ENCODE peak calls at places on chromosomes 16 and 17, in ten cellular contexts. U is endothelial cell, E is body of pancreas, F is B cell, I is HFFc6, R is mesothelial cell of epicardium, K is RWPE1, W is mammary epithelial cell, L is type B pancreatic cell, A is coronary artery. G is an unnamed sample.

GRCh38 chr17:5800131-5800530 is 215.8 kb upstream of the NLRP1 start:
- DNase-seq in L (no peak), F (no peak), E (no peak), I (no peak), K (no peak), A (peak), W (no peak), R (no peak), U (no peak), G (no peak)

GRCh38 chr17:17570207-17570797 is 21.2 kb downstream of the PEMT start:
- DNase-seq in R (no peak), W (no peak), K (no peak), A (no peak), F (no peak), L (no peak), I (no peak), E (peak), U (peak), G (no peak)

GRCh38 chr16:23119570-23119969 is 29.7 kb downstream of the USP31 start:
- DNase-seq in E (no peak), K (peak), F (no peak), A (no peak), L (no peak), U (no peak), I (peak), R (no peak), W (peak), G (peak)

GRCh38 chr16:57810197-57811024 is 8.1 kb upstream of the KIFC3 start:
- DNase-seq in L (no peak), F (no peak), I (peak), U (peak), W (peak), R (no peak), E (peak), A (no peak), K (peak), G (no peak)

GRCh38 chr17:73028311-73028755 is 64.2 kb downstream of the SLC39A11 start:
- DNase-seq in F (no peak), I (no peak), U (no peak), R (no peak), K (no peak), W (no peak), L (no peak), E (no peak), A (no peak), G (peak)

GRCh38 chr16:6643083-6643686 is 689.5 kb upstream of the RBFOX1 start:
- DNase-seq in R (peak), U (peak), I (peak), L (no peak), W (peak), K (peak), F (no peak), E (peak), A (no peak), G (peak)

GRCh38 chr16:66188786-66189725 is 177.4 kb upstream of the CDH5 start:
- DNase-seq in W (no peak), A (no peak), L (no peak), I (no peak), U (no peak), F (no peak), E (peak), K (no peak), R (no peak), G (peak)

GRCh38 chr16:70737377-70738082 is 51.7 kb upstream of the MTSS2 start:
- DNase-seq in L (no peak), E (peak), A (peak), R (peak), U (no peak), W (peak), K (no peak), F (peak), I (peak), G (peak)

GRCh38 chr17:2700031-2700490 is 11.5 kb downstream of the CLUH start:
- DNase-seq in A (no peak), U (no peak), E (no peak), W (no peak), L (no peak), R (no peak), K (no peak), I (no peak), F (peak), G (no peak)

GRCh38 chr17:41444186-41444585 is 3.4 kb upstream of the KRT38 start:
- DNase-seq in F (no peak), E (no peak), W (no peak), I (peak), U (no peak), K (no peak), R (no peak), L (no peak), A (no peak), G (no peak)

GRCh38 chr16:89567656-89568594 is 7.4 kb downstream of the RPL13 start:
- DNase-seq in U (no peak), R (no peak), K (no peak), F (no peak), L (no peak), I (no peak), A (no peak), E (no peak), W (no peak), G (no peak)

GRCh38 chr16:13936596-13937081 is 16.7 kb downstream of the ERCC4 start:
- DNase-seq in R (no peak), L (no peak), U (no peak), W (peak), F (no peak), E (peak), A (no peak), K (peak), I (peak), G (no peak)

GRCh38 chr17:77233635-77234334 is 93.0 kb downstream of the SEC14L1 start:
- DNase-seq in A (no peak), R (no peak), L (no peak), F (no peak), E (no peak), W (peak), U (no peak), K (peak), I (peak), G (no peak)

GRCh38 chr17:31095239-31096105 is 695 bp downstream of the NF1 start:
- DNase-seq in F (peak), R (peak), A (peak), L (peak), I (peak), K (peak), W (peak), E (peak), U (peak), G (no peak)

GRCh38 chr16:67177743-67178699 is 5.7 kb downstream of the MATCAP1 start:
- DNase-seq in W (peak), L (no peak), A (no peak), E (peak), U (no peak), F (peak), I (no peak), K (peak), R (no peak), G (no peak)

GRCh38 chr17:37280841-37281240 is 94.9 kb upstream of the C17orf78 start:
- DNase-seq in R (no peak), A (no peak), U (no peak), K (no peak), I (no peak), E (no peak), F (no peak), W (peak), L (no peak), G (no peak)

GRCh38 chr17:29514792-29515191 is 52.0 kb downstream of the ABHD15 start:
- DNase-seq in U (no peak), L (no peak), I (no peak), K (no peak), R (no peak), A (no peak), E (peak), F (no peak), W (no peak), G (peak)

GRCh38 chr16:25838724-25839186 is 147.0 kb downstream of the HS3ST4 start:
- DNase-seq in R (peak), W (peak), A (no peak), K (peak), F (peak), I (peak), U (peak), L (no peak), E (peak), G (peak)

GRCh38 chr17:67571478-67571877 is 146.3 kb upstream of the NOL11 start:
- DNase-seq in K (no peak), U (no peak), A (peak), F (no peak), I (no peak), E (no peak), R (no peak), L (no peak), W (no peak), G (no peak)

GRCh38 chr17:81426676-81427445 is 31.6 kb downstream of the BAHCC1 start:
- DNase-seq in K (no peak), W (no peak), F (no peak), R (no peak), E (no peak), U (no peak), A (no peak), L (no peak), I (no peak), G (no peak)

GRCh38 chr17:39096435-39097158 is 54.8 kb downstream of the PLXDC1 start:
- DNase-seq in A (no peak), U (no peak), I (no peak), E (peak), R (no peak), L (no peak), K (no peak), F (no peak), W (no peak), G (no peak)

GRCh38 chr16:64089697-64090096 is 1032.2 kb downstream of the CDH11 start:
- DNase-seq in K (no peak), W (peak), U (peak), I (peak), F (no peak), R (no peak), L (no peak), A (no peak), E (peak), G (no peak)

GRCh38 chr16:74738816-74739215 is 35.8 kb downstream of the FA2H start:
- DNase-seq in K (no peak), W (no peak), A (no peak), R (no peak), E (no peak), U (no peak), L (no peak), I (no peak), F (no peak), G (no peak)

GRCh38 chr16:18800674-18801196 is 614 bp downstream of the ARL6IP1 start:
- DNase-seq in F (peak), E (no peak), W (no peak), A (no peak), K (peak), R (no peak), U (peak), L (no peak), I (no peak), G (no peak)

GRCh38 chr17:19876524-19877161 is 8.9 kb upstream of the ULK2 start:
- DNase-seq in F (no peak), A (no peak), K (no peak), R (no peak), U (no peak), W (no peak), I (no peak), L (no peak), E (peak), G (no peak)

GRCh38 chr16:2256531-2257140 is 5.2 kb upstream of the ECI1 start:
- DNase-seq in W (no peak), K (no peak), A (no peak), I (no peak), R (no peak), U (no peak), L (no peak), F (no peak), E (no peak), G (no peak)

GRCh38 chr17:72455562-72455961 is 334.7 kb downstream of the SOX9 start:
- DNase-seq in E (no peak), F (no peak), R (no peak), I (no peak), L (no peak), K (no peak), A (no peak), U (no peak), W (no peak), G (no peak)

GRCh38 chr16:89502319-89502843 is 5.8 kb upstream of the SPG7 start:
- DNase-seq in K (peak), R (no peak), L (no peak), A (no peak), W (peak), U (no peak), I (no peak), F (no peak), E (peak), G (no peak)

GRCh38 chr17:19424934-19425868 is 14.2 kb downstream of the RNF112 start:
- DNase-seq in A (no peak), I (peak), W (no peak), K (no peak), F (no peak), U (no peak), R (no peak), L (no peak), E (no peak), G (no peak)

GRCh38 chr17:35749560-35750412 is 3.3 kb downstream of the GAS2L2 start:
- DNase-seq in K (no peak), I (no peak), U (no peak), R (no peak), E (no peak), L (no peak), A (no peak), F (no peak), W (no peak), G (no peak)

GRCh38 chr17:28416703-28417311 is 10.8 kb upstream of the SLC46A1 start:
- DNase-seq in L (no peak), A (no peak), E (peak), W (peak), I (peak), F (peak), K (peak), R (no peak), U (peak), G (no peak)

GRCh38 chr16:11316331-11317015 is 28.8 kb upstream of the RMI2 start:
- DNase-seq in F (no peak), R (no peak), U (peak), L (no peak), K (no peak), I (no peak), E (no peak), W (no peak), A (no peak), G (no peak)
- TF ChIP-seq CTCF in F (no peak), R (no peak), U (no peak), L (no peak), K (no peak), I (no peak), E (no peak), W (no peak), A (no peak), G (no peak)

DNA sequence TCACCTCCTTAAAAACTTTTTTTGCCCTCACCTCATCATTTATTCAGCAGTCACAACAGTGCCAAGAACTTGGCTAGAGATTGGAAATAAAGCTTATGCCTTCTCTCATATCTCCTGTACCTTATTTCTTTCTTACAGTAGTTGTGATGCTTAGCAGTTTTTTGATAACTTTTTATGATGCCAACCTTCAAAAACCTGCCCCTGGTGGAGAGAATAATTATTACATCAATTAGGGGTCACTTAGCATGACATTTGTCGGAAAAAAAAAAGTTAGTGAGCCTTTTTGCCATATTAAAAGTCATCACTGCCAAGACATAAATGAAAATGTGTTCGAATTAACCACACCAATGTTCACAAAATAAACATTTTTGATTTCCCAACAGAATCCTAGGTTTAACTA is 296.6 kb downstream of the WWOX start:
- DNase-seq in L (no peak), I (no peak), R (no peak), E (no peak), F (no peak), K (no peak), U (no peak), W (no peak), A (no peak), G (no peak)
- TF ChIP-seq CTCF in L (peak), I (peak), R (peak), E (peak), F (peak), K (peak), U (peak), W (peak), A (no peak), G (no peak)

GRCh38 chr16:69497876-69498596 is 67.7 kb upstream of the NFAT5 start:
- DNase-seq in K (no peak), E (no peak), W (no peak), F (no peak), A (no peak), I (no peak), U (no peak), R (no peak), L (no peak), G (no peak)
- TF ChIP-seq CTCF in K (no peak), E (no peak), W (no peak), F (no peak), A (no peak), I (no peak), U (no peak), R (no peak), L (no peak), G (no peak)

DNA sequence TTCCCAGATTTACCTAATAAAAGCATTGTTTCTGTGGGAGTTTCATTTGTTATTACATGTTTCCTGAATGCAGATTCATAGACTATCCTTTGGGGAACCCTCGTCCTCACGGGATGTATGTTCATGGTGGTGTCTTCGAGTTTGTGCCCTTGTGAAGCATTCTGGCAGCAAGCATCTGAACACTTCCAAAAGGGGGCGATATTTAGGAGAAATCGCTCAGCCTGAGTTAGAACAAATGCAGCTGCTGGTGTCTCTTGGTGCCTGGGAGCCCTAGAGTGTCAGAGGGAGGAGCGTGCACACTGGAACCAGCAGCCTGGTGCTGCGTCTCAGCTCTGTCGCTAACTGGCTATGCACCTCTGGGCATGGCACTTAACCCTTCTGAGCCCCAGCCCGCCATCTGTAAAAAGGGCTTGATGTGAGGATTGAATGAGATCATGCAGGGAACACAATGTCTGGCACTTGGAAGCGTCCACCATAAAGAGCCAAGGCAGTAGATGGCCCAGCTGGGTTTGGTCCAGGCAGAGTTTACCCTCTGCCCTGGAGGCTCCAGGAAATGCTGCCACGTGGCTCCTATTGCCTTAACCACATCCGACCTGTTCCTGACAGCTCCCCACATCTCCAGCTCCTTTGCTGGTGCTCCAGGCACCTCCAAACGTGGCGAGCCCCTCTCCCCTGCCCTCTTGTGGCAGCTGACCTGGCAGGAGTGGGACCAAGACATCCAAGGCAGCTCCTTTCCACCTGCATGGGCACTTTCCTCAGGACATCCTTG is 25.0 kb upstream of the C16orf78 start:
- DNase-seq in I (no peak), K (no peak), L (no peak), W (no peak), U (no peak), A (peak), F (no peak), R (no peak), E (no peak), G (no peak)
- TF ChIP-seq CTCF in I (no peak), K (no peak), L (peak), W (peak), U (no peak), A (no peak), F (no peak), R (peak), E (no peak), G (no peak)

GRCh38 chr16:4349332-4349731 is 1.8 kb downstream of the PAM16 start:
- DNase-seq in I (no peak), F (no peak), W (no peak), L (no peak), E (no peak), R (no peak), K (no peak), A (no peak), U (no peak), G (no peak)

GRCh38 chr16:4352843-4353242 is 1.7 kb upstream of the PAM16 start:
- DNase-seq in E (no peak), F (no peak), L (no peak), W (no peak), I (no peak), K (no peak), U (no peak), R (no peak), A (no peak), G (no peak)

GRCh38 chr16:4350365-4350786 is 745 bp downstream of the PAM16 start:
- DNase-seq in I (no peak), F (no peak), K (no peak), L (no peak), U (no peak), R (no peak), E (no peak), A (no peak), W (no peak), G (no peak)

GRCh38 chr16:4351880-4352279 is 759 bp upstream of the PAM16 start:
- DNase-seq in E (no peak), A (no peak), I (peak), L (no peak), R (no peak), F (no peak), W (no peak), U (no peak), K (peak), G (no peak)

DNA sequence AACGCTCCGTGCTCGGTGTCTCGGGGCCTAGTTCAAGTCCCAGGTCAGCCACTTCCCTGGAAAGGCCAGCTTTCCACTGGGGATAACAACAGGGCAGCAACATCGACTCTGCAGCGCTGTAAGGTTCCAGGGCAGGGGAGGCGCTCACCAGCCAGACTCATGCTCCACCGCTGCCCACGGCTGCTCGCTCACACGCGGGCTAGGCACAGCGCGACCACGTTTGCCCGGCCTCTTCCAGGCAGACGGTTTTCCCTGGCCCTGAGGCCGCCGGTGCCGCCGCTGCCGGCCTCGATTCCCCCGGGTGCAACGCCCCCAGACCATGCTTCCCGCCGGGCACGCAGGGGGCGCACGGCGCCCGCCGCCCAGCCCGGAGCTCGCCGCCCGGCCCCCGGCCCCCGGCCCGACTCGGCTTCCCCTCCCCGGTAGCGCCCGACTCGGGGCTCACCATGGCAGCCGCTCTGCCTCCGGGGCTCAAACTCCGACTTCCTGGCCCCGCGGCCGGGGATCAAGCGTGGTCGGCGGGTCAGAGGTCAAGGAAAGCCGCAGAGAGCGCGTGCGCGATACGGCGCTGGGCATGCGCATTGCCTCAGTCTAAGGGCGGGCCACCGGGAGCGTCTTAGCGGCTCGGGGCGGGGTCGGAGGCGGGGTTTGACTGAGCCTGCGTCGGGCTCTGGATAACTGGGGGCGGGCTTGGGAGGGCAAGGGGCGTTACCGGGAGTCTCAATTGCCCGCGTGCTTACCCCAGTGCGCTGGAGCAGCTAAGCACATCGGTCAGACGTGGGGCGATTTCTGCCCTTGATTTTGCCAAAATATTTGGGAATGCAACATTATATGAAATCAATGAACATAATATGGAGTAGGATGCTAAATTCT is at the start of gene PAM16:
- DNase-seq in U (peak), I (peak), R (peak), F (peak), K (peak), E (peak), W (peak), A (peak), L (peak), G (peak)
- TF ChIP-seq CTCF in U (no peak), I (peak), R (no peak), F (peak), K (peak), E (no peak), W (no peak), A (no peak), L (peak), G (no peak)

DNA sequence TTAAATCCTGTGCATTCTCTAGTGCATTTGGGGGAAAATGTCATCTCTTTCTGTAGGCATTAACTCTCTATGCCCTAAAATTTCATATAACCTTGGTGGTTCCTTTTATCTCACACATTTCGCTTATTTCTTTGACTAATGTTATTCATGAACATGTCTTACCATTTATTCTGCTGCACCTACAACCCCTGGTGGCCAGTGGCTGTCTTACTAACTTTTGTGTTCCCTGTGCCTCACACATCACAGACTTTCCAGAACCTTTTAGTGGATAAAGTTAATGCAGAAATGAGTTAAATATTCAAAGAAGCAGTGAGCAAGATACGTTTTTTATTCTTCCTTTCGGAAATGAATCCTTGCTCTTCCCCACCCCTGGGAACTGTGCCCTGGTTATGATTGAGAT is 111.9 kb downstream of the CDH13 start:
- DNase-seq in I (peak), L (no peak), R (no peak), E (no peak), A (no peak), F (no peak), U (no peak), W (no peak), K (no peak), G (no peak)
- TF ChIP-seq CTCF in I (peak), L (peak), R (no peak), E (no peak), A (no peak), F (no peak), U (no peak), W (peak), K (no peak), G (peak)

GRCh38 chr17:33055171-33055611 is 63.5 kb downstream of the SPACA3 start:
- DNase-seq in A (peak), E (no peak), F (no peak), R (no peak), L (no peak), I (no peak), W (no peak), K (no peak), U (no peak), G (no peak)
- TF ChIP-seq CTCF in A (no peak), E (no peak), F (no peak), R (no peak), L (no peak), I (no peak), W (no peak), K (no peak), U (no peak), G (no peak)